ENCODE peak calls at places on chromosomes 7 and 10, in five cellular contexts. One of them, this sample, is unnamed.

GRCh38 chr10:101310528-101311439 is 43.2 kb upstream of the BTRC start:
- DNase-seq in transverse colon: no peak
- DNase-seq in GM12865: no peak
- DNase-seq in psoas muscle: no peak
- DNase-seq in foreskin fibroblast: no peak
- DNase-seq in this sample: no peak

GRCh38 chr10:69901623-69902505 is 100.2 kb downstream of the COL13A1 start:
- DNase-seq in transverse colon: peak; percentile 66
- DNase-seq in GM12865: peak; percentile 30
- DNase-seq in foreskin fibroblast: no peak
- DNase-seq in psoas muscle: peak; percentile 46
- DNase-seq in this sample: no peak

GRCh38 chr7:149714910-149715471 is 58.4 kb downstream of the ZNF467 start:
- DNase-seq in psoas muscle: no peak
- DNase-seq in foreskin fibroblast: no peak
- DNase-seq in GM12865: no peak
- DNase-seq in transverse colon: peak; percentile 29
- DNase-seq in this sample: no peak

GRCh38 chr10:8305871-8306652 is 251.6 kb downstream of the GATA3 start:
- DNase-seq in transverse colon: no peak
- DNase-seq in foreskin fibroblast: no peak
- DNase-seq in GM12865: no peak
- DNase-seq in psoas muscle: no peak
- DNase-seq in this sample: no peak

GRCh38 chr10:113704637-113705343 is 25.1 kb downstream of the CASP7 start:
- DNase-seq in psoas muscle: no peak
- DNase-seq in GM12865: peak; percentile 54
- DNase-seq in foreskin fibroblast: peak; percentile 28
- DNase-seq in transverse colon: no peak
- DNase-seq in this sample: no peak

GRCh38 chr7:7641129-7641663 is 644 bp downstream of the UMAD1 start:
- DNase-seq in GM12865: no peak
- DNase-seq in psoas muscle: no peak
- DNase-seq in foreskin fibroblast: peak; percentile 1
- DNase-seq in transverse colon: peak; percentile 11
- DNase-seq in this sample: no peak

GRCh38 chr7:156173346-156173745 is 361.1 kb upstream of the SHH start:
- DNase-seq in transverse colon: no peak
- DNase-seq in GM12865: no peak
- DNase-seq in foreskin fibroblast: no peak
- DNase-seq in psoas muscle: no peak
- DNase-seq in this sample: no peak

GRCh38 chr7:112129655-112130323 is 76.4 kb downstream of the DOCK4 start:
- DNase-seq in foreskin fibroblast: no peak
- DNase-seq in transverse colon: no peak
- DNase-seq in GM12865: no peak
- DNase-seq in psoas muscle: peak; percentile 21
- DNase-seq in this sample: no peak

GRCh38 chr7:157411580-157411979 is 74.8 kb downstream of the DNAJB6 start:
- DNase-seq in psoas muscle: no peak
- DNase-seq in transverse colon: peak; percentile 29
- DNase-seq in foreskin fibroblast: no peak
- DNase-seq in GM12865: no peak
- DNase-seq in this sample: no peak

GRCh38 chr7:140726304-140726703 is 29.8 kb downstream of the NDUFB2 start:
- DNase-seq in psoas muscle: no peak
- DNase-seq in GM12865: peak; percentile 12
- DNase-seq in transverse colon: no peak
- DNase-seq in foreskin fibroblast: no peak
- DNase-seq in this sample: no peak

GRCh38 chr10:12643279-12643678 is 293.9 kb downstream of the CAMK1D start:
- DNase-seq in GM12865: no peak
- DNase-seq in transverse colon: no peak
- DNase-seq in foreskin fibroblast: no peak
- DNase-seq in psoas muscle: no peak
- DNase-seq in this sample: no peak

GRCh38 chr10:58930497-58930896 is 245.9 kb upstream of the PHYHIPL start:
- DNase-seq in psoas muscle: no peak
- DNase-seq in GM12865: no peak
- DNase-seq in foreskin fibroblast: peak; percentile 53
- DNase-seq in transverse colon: no peak
- DNase-seq in this sample: no peak

GRCh38 chr10:74871595-74872382 is 45.4 kb downstream of the KAT6B start:
- DNase-seq in transverse colon: peak; percentile 17
- DNase-seq in GM12865: peak; percentile 80
- DNase-seq in foreskin fibroblast: no peak
- DNase-seq in psoas muscle: no peak
- DNase-seq in this sample: no peak

GRCh38 chr7:30434140-30434799 is 44.3 kb downstream of the NOD1 start:
- DNase-seq in transverse colon: no peak
- DNase-seq in psoas muscle: no peak
- DNase-seq in GM12865: no peak
- DNase-seq in foreskin fibroblast: no peak
- DNase-seq in this sample: no peak

GRCh38 chr7:45036801-45037200 is 36.8 kb downstream of the CCM2 start:
- DNase-seq in transverse colon: no peak
- DNase-seq in GM12865: peak; percentile 23
- DNase-seq in foreskin fibroblast: no peak
- DNase-seq in psoas muscle: no peak
- DNase-seq in this sample: no peak

GRCh38 chr7:130994378-130995115 is 260.5 kb upstream of the KLF14 start:
- DNase-seq in transverse colon: peak; percentile 58
- DNase-seq in psoas muscle: peak; percentile 61
- DNase-seq in foreskin fibroblast: no peak
- DNase-seq in GM12865: no peak
- DNase-seq in this sample: no peak

GRCh38 chr7:52100-52499 is 140.3 kb upstream of the FAM20C start:
- DNase-seq in foreskin fibroblast: no peak
- DNase-seq in GM12865: no peak
- DNase-seq in psoas muscle: no peak
- DNase-seq in transverse colon: no peak
- DNase-seq in this sample: no peak

GRCh38 chr7:83468251-83468739 is 180.6 kb downstream of the SEMA3E start:
- DNase-seq in GM12865: peak; percentile 92
- DNase-seq in transverse colon: peak; percentile 48
- DNase-seq in psoas muscle: peak; percentile 59
- DNase-seq in foreskin fibroblast: peak; percentile 98
- DNase-seq in this sample: peak; percentile 89

GRCh38 chr7:13797545-13797944 is 191.9 kb downstream of the ETV1 start:
- DNase-seq in foreskin fibroblast: no peak
- DNase-seq in psoas muscle: no peak
- DNase-seq in GM12865: no peak
- DNase-seq in transverse colon: no peak
- DNase-seq in this sample: no peak

GRCh38 chr7:431658-432111 is 88.0 kb downstream of the PDGFA start:
- DNase-seq in psoas muscle: no peak
- DNase-seq in transverse colon: no peak
- DNase-seq in foreskin fibroblast: no peak
- DNase-seq in GM12865: no peak
- DNase-seq in this sample: no peak

GRCh38 chr10:93921338-93921737 is 27.6 kb downstream of the SLC35G1 start:
- DNase-seq in GM12865: peak; percentile 27
- DNase-seq in transverse colon: peak; percentile 13
- DNase-seq in foreskin fibroblast: no peak
- DNase-seq in psoas muscle: no peak
- DNase-seq in this sample: no peak

GRCh38 chr7:20374391-20374790 is 43.7 kb downstream of the ITGB8 start:
- DNase-seq in GM12865: no peak
- DNase-seq in transverse colon: no peak
- DNase-seq in foreskin fibroblast: no peak
- DNase-seq in psoas muscle: no peak
- DNase-seq in this sample: no peak

GRCh38 chr7:104956753-104957450 is 57.1 kb upstream of the KMT2E start:
- DNase-seq in GM12865: peak; percentile 84
- DNase-seq in foreskin fibroblast: peak; percentile 93
- DNase-seq in transverse colon: no peak
- DNase-seq in psoas muscle: no peak
- DNase-seq in this sample: peak; percentile 88

GRCh38 chr10:63210611-63211196 is 77.6 kb downstream of the NRBF2 start:
- DNase-seq in GM12865: peak; percentile 55
- DNase-seq in psoas muscle: no peak
- DNase-seq in foreskin fibroblast: no peak
- DNase-seq in transverse colon: no peak
- DNase-seq in this sample: no peak

GRCh38 chr10:125087897-125088215 is 72.5 kb downstream of the CTBP2 start:
- DNase-seq in GM12865: no peak
- DNase-seq in foreskin fibroblast: no peak
- DNase-seq in psoas muscle: no peak
- DNase-seq in transverse colon: no peak
- DNase-seq in this sample: no peak

GRCh38 chr10:96708456-96708855 is 11.9 kb downstream of the PIK3AP1 start:
- DNase-seq in foreskin fibroblast: no peak
- DNase-seq in GM12865: no peak
- DNase-seq in psoas muscle: no peak
- DNase-seq in transverse colon: no peak
- DNase-seq in this sample: no peak

GRCh38 chr7:100966542-100967291 is 2.6 kb upstream of the MUC12 start:
- DNase-seq in psoas muscle: no peak
- DNase-seq in transverse colon: peak; percentile 61
- DNase-seq in GM12865: no peak
- DNase-seq in foreskin fibroblast: no peak
- DNase-seq in this sample: no peak

GRCh38 chr7:128102490-128103291 is 71.5 kb upstream of the LRRC4 start:
- DNase-seq in GM12865: no peak
- DNase-seq in transverse colon: no peak
- DNase-seq in foreskin fibroblast: no peak
- DNase-seq in psoas muscle: no peak
- DNase-seq in this sample: no peak

DNA sequence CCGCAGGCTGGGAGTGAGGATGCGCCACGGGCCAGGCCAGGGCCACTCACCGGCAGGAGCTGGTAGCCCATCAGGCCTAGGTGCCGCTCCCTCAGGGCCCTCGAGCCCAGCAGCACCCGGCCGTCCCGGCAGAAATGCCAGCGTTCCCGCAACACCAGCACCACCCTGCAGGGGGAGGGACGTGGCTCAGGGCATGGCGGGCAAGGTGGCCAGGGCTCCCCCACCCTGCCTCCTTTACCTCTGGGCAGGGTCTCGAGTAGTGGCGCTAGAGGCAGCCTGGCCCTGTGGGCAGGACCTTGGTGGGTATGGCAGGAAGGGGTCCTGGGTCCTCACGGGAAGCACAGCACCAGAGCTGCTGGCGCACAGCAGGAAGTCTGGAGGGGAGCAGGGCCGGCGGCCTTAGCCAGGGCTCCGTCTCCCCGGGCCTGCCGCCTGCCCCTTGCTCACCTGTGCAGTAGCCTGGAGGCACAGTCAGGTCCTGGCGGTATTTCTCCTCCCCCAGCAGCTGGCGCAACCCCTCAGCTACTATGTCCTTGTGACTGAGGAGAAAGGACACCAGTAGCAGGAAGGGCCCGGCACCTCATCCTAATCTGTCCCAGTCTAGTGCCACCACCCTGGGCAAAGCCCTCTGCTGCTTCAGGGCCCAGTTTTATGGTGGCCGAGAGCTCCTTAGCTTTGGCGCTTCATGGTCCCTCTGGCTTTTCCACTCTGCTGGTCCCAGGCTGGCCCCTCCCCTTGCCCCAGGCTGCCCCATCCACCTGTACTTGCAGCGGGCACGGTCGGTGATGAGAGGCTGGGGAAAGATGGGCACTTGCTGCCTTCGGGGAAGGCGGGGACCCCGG is 3.5 kb downstream of the FASTK start:
- DNase-seq in GM12865: no peak
- DNase-seq in foreskin fibroblast: no peak
- DNase-seq in psoas muscle: no peak
- DNase-seq in transverse colon: no peak
- DNase-seq in this sample: no peak
- TF ChIP-seq CTCF in GM12865: peak; percentile 35
- TF ChIP-seq CTCF in foreskin fibroblast: peak; percentile 13
- TF ChIP-seq CTCF in psoas muscle: no peak
- TF ChIP-seq CTCF in transverse colon: no peak
- TF ChIP-seq CTCF in this sample: peak; percentile 49

DNA sequence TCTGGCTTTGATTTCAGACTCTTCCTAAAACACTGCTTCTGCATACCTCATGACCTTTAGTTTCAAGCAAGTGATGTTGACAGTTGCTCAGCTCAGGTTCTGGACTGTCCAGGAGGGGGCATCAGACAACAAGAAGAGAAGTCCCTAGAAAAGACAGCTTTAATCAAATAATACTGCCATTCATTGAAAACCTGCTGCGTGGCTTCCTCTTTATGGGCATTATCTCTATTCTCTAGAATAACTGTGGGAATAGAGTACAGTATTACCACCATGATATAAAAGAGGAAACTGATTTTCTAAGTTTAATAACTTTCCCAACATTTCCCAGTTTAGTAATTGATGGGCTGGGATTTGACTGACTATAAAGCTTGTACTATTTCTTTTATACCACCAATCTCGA is 170.4 kb downstream of the SNX13 start:
- DNase-seq in GM12865: peak; percentile 81
- DNase-seq in transverse colon: peak; percentile 61
- DNase-seq in foreskin fibroblast: peak; percentile 56
- DNase-seq in psoas muscle: peak; percentile 32
- DNase-seq in this sample: no peak
- TF ChIP-seq CTCF in GM12865: peak; percentile 68
- TF ChIP-seq CTCF in transverse colon: peak; percentile 54
- TF ChIP-seq CTCF in foreskin fibroblast: peak; percentile 81
- TF ChIP-seq CTCF in psoas muscle: peak; percentile 57
- TF ChIP-seq CTCF in this sample: peak; percentile 73

GRCh38 chr10:114819313-114819712 is 2.3 kb upstream of the FHIP2A start:
- DNase-seq in foreskin fibroblast: no peak
- DNase-seq in psoas muscle: no peak
- DNase-seq in GM12865: no peak
- DNase-seq in transverse colon: no peak
- DNase-seq in this sample: no peak

GRCh38 chr10:114822771-114823463 is 1.3 kb downstream of the FHIP2A start:
- DNase-seq in foreskin fibroblast: no peak
- DNase-seq in GM12865: no peak
- DNase-seq in transverse colon: no peak
- DNase-seq in psoas muscle: no peak
- DNase-seq in this sample: no peak

GRCh38 chr10:114821915-114822770 is 563 bp downstream of the FHIP2A start:
- DNase-seq in transverse colon: peak; percentile 25
- DNase-seq in GM12865: peak; percentile 66
- DNase-seq in foreskin fibroblast: no peak
- DNase-seq in psoas muscle: peak; percentile 32
- DNase-seq in this sample: no peak

GRCh38 chr10:114824396-114824795 is 2.8 kb downstream of the FHIP2A start:
- DNase-seq in psoas muscle: no peak
- DNase-seq in transverse colon: no peak
- DNase-seq in GM12865: no peak
- DNase-seq in foreskin fibroblast: no peak
- DNase-seq in this sample: no peak

GRCh38 chr10:114821293-114821914 is at the start of gene FHIP2A:
- DNase-seq in psoas muscle: peak; percentile 87
- DNase-seq in foreskin fibroblast: peak; percentile 76
- DNase-seq in transverse colon: peak; percentile 86
- DNase-seq in GM12865: peak; percentile 85
- DNase-seq in this sample: no peak
- TF ChIP-seq CTCF in psoas muscle: peak; percentile 83
- TF ChIP-seq CTCF in foreskin fibroblast: peak; percentile 8
- TF ChIP-seq CTCF in transverse colon: peak; percentile 66
- TF ChIP-seq CTCF in GM12865: peak; percentile 67
- TF ChIP-seq CTCF in this sample: peak; percentile 57

DNA sequence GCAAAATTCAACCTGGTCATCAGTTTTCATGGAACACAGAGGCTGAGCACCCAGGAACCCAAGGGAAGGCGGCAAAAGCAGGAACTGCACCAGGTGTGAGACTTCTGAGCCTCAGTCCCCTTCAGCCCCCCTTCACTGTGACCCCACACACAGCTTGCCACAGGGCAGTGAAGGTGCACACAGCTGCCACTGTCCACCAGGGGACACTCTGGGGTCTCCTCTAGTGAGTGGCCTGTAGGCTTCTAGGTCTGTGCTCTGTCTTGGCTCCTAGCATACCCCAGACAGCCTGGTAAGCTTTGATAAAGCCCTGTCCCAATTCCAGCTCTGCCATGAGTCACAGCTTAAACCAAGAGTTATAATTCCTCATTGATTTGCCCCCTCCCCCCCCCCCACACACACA is 12.1 kb downstream of the KCNH2 start:
- DNase-seq in foreskin fibroblast: no peak
- DNase-seq in transverse colon: no peak
- DNase-seq in GM12865: no peak
- DNase-seq in psoas muscle: no peak
- DNase-seq in this sample: no peak
- TF ChIP-seq CTCF in foreskin fibroblast: no peak
- TF ChIP-seq CTCF in transverse colon: no peak
- TF ChIP-seq CTCF in GM12865: no peak
- TF ChIP-seq CTCF in psoas muscle: no peak
- TF ChIP-seq CTCF in this sample: peak; percentile 13